ENCODE peak calls at places on chromosomes 5 and 9, in seven cellular contexts. Q is stimulated activated CD4-positive, alpha-beta T cell treated with anti-CD3 and anti-CD28 coated beads, Interleukin-12 subunit alpha, Interleukin-12 subunit beta, amount 100 ng/mL, for 24 hours; R is mucosa of descending colon; P is renal cortical epithelial cell; W is activated naive CD4-positive, alpha-beta T cell treated with Interleukin-2 at 50 U/mL for 16 hours; D is PC-3; S is anterior cingulate cortex. B is an unnamed sample.

GRCh38 chr5:151022511-151023018 is 2.2 kb downstream of the GPX3 start:
- DNase-seq in Q (no peak), R (no peak), P (peak; percentile 75), W (peak; percentile 31), D (peak; percentile 51), S (peak; percentile 26), B (no peak)

GRCh38 chr9:29203216-29203930 is 1630.1 kb upstream of the C9orf72 start:
- DNase-seq in Q (no peak), R (no peak), P (peak; percentile 72), W (no peak), D (peak; percentile 44), S (no peak), B (no peak)

GRCh38 chr9:117403403-117403811 is 11.4 kb downstream of the ASTN2 start:
- DNase-seq in Q (no peak), R (no peak), P (no peak), W (no peak), D (no peak), S (peak; percentile 54), B (no peak)

GRCh38 chr5:107580902-107581823 is 89.6 kb downstream of the EFNA5 start:
- DNase-seq in Q (no peak), R (no peak), P (peak; percentile 51), W (no peak), D (no peak), S (no peak), B (no peak)

GRCh38 chr5:113343343-113343742 is 91.4 kb downstream of the TSSK1B start:
- DNase-seq in Q (no peak), R (no peak), P (no peak), W (no peak), D (peak; percentile 57), S (no peak), B (no peak)

GRCh38 chr5:1000329-1000728 is 8.3 kb upstream of the NKD2 start:
- DNase-seq in Q (no peak), R (peak; percentile 19), P (no peak), W (no peak), D (no peak), S (no peak), B (no peak)

GRCh38 chr9:131320031-131320685 is 30.6 kb downstream of the PLPP7 start:
- DNase-seq in Q (no peak), R (peak; percentile 57), P (no peak), W (no peak), D (no peak), S (no peak), B (no peak)

GRCh38 chr5:177372910-177373309 is 11.3 kb upstream of the SLC34A1 start:
- DNase-seq in Q (no peak), R (no peak), P (no peak), W (peak; percentile 42), D (no peak), S (no peak), B (no peak)

GRCh38 chr5:40238066-40238745 is 441.5 kb upstream of the PTGER4 start:
- DNase-seq in Q (no peak), R (no peak), P (peak; percentile 28), W (no peak), D (no peak), S (no peak), B (no peak)

GRCh38 chr5:163105456-163105855 is 331.9 kb upstream of the CCNG1 start:
- DNase-seq in Q (no peak), R (no peak), P (peak; percentile 38), W (no peak), D (peak; percentile 88), S (peak; percentile 1), B (no peak)

GRCh38 chr9:137407590-137408300 is 15.2 kb downstream of the EXD3 start:
- DNase-seq in Q (no peak), R (no peak), P (no peak), W (no peak), D (no peak), S (peak; percentile 12), B (no peak)